ENCODE peak calls at places on chromosomes 2 and 18, in six cellular contexts. Q, N, U, A, D and B are unnamed samples.

GRCh38 chr18:26875040-26875654 is 9.6 kb upstream of the AQP4 start:
- DNase-seq in A (no peak), Q (no peak), D (no peak), U (no peak), N (no peak), B (no peak)

GRCh38 chr2:227460079-227460485 is 11.9 kb upstream of the AGFG1 start:
- DNase-seq in D (no peak), N (no peak), Q (peak), A (no peak), U (peak), B (no peak)

GRCh38 chr2:196336715-196337617 is 165.6 kb upstream of the STK17B start:
- DNase-seq in N (no peak), Q (no peak), U (peak), A (peak), D (no peak), B (no peak)

GRCh38 chr2:95158891-95159619 is 593 bp downstream of the ZNF514 start:
- DNase-seq in U (peak), A (peak), N (peak), D (peak), Q (no peak), B (no peak)

GRCh38 chr18:46591821-46592391 is 65.1 kb downstream of the LOXHD1 start:
- DNase-seq in Q (no peak), D (no peak), U (no peak), A (no peak), N (no peak), B (no peak)

GRCh38 chr18:21444465-21445023 is 156.0 kb downstream of the ESCO1 start:
- DNase-seq in U (no peak), Q (peak), D (peak), A (peak), N (no peak), B (no peak)

GRCh38 chr18:74498712-74499629 is 2.8 kb downstream of the CNDP2 start:
- DNase-seq in Q (no peak), U (peak), D (no peak), A (no peak), N (no peak), B (no peak)

GRCh38 chr2:66576381-66577330 is 141.7 kb downstream of the MEIS1 start:
- DNase-seq in U (no peak), N (no peak), D (peak), A (peak), Q (no peak), B (no peak)

GRCh38 chr2:3738454-3738853 is 35.1 kb downstream of the DCDC2C start:
- DNase-seq in U (no peak), D (no peak), Q (no peak), N (no peak), A (peak), B (peak)

GRCh38 chr2:71069376-71069775 is 928 bp downstream of the NAGK start:
- DNase-seq in Q (no peak), N (no peak), A (no peak), D (no peak), U (no peak), B (no peak)

GRCh38 chr18:499351-500229 is 911 bp downstream of the COLEC12 start:
- DNase-seq in D (no peak), A (peak), U (no peak), N (peak), Q (peak), B (no peak)

GRCh38 chr2:72367530-72368225 is 220.0 kb upstream of the CYP26B1 start:
- DNase-seq in Q (peak), U (no peak), A (peak), N (no peak), D (peak), B (no peak)
- TF ChIP-seq CTCF in Q (peak), U (no peak), A (peak), N (no peak), D (no peak), B (peak)

DNA sequence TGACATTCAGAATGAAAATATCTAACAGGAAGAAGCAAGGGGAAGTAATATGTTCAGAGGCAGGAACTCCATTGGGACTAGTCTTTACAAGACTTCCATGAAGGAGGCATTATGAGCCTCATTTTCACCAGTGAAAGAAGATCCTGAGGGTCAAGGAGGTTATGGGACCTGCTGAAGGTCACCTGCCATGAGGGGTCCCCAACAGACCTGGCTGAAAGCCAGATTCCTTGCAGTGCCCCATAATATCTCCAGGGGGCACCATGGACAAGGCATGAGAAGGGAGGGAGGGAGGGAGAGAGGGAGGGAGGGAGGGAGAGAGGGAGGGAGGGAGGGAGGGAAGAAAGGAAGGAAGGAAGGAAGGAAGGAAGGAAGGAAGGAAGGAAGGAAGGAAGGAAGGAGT is 27.9 kb downstream of the XDH start:
- DNase-seq in A (no peak), N (no peak), D (no peak), Q (no peak), U (no peak), B (no peak)
- TF ChIP-seq CTCF in A (no peak), N (no peak), D (no peak), Q (peak), U (no peak), B (no peak)

GRCh38 chr2:200356306-200356705 is 49.8 kb downstream of the SPATS2L start:
- DNase-seq in U (no peak), N (no peak), D (no peak), Q (no peak), A (no peak), B (no peak)
- TF ChIP-seq CTCF in U (no peak), N (no peak), D (no peak), Q (no peak), A (no peak), B (no peak)

GRCh38 chr2:23636412-23636811 is 251.4 kb downstream of the KLHL29 start:
- DNase-seq in A (no peak), Q (no peak), N (no peak), D (no peak), U (no peak), B (no peak)
- TF ChIP-seq CTCF in A (peak), Q (peak), N (no peak), D (no peak), U (no peak), B (peak)